ENCODE peak calls at places on chromosomes 3 and 15, in seven cellular contexts. One of them, this sample, is unnamed.

GRCh38 chr15:45648521-45649200 is 13.8 kb downstream of the SQOR start:
- DNase-seq in activated naive CD8-positive, alpha-beta T cell treated with anti-CD3 and anti-CD28 coated beads, Interleukin-2, amount 50 U/mL, for 24 hours: no peak
- DNase-seq in HT-29: peak
- DNase-seq in stimulated activated CD8-positive, alpha-beta memory T cell treated with anti-CD3 and anti-CD28 coated beads, Interleukin-2, amount 100 ng/mL, for 48 hours: no peak
- DNase-seq in PC-3: peak
- DNase-seq in progenitor cell of endocrine pancreas: no peak
- DNase-seq in naive thymus-derived CD8-positive, alpha-beta T cell: no peak
- DNase-seq in this sample: no peak

GRCh38 chr3:72633101-72633500 is 215.1 kb downstream of the SHQ1 start:
- DNase-seq in activated naive CD8-positive, alpha-beta T cell treated with anti-CD3 and anti-CD28 coated beads, Interleukin-2, amount 50 U/mL, for 24 hours: no peak
- DNase-seq in HT-29: no peak
- DNase-seq in stimulated activated CD8-positive, alpha-beta memory T cell treated with anti-CD3 and anti-CD28 coated beads, Interleukin-2, amount 100 ng/mL, for 48 hours: no peak
- DNase-seq in PC-3: peak
- DNase-seq in progenitor cell of endocrine pancreas: no peak
- DNase-seq in naive thymus-derived CD8-positive, alpha-beta T cell: no peak
- DNase-seq in this sample: no peak

GRCh38 chr15:54772663-54773062 is 424.1 kb downstream of the RSL24D1 start:
- DNase-seq in activated naive CD8-positive, alpha-beta T cell treated with anti-CD3 and anti-CD28 coated beads, Interleukin-2, amount 50 U/mL, for 24 hours: no peak
- DNase-seq in HT-29: no peak
- DNase-seq in stimulated activated CD8-positive, alpha-beta memory T cell treated with anti-CD3 and anti-CD28 coated beads, Interleukin-2, amount 100 ng/mL, for 48 hours: no peak
- DNase-seq in PC-3: no peak
- DNase-seq in progenitor cell of endocrine pancreas: no peak
- DNase-seq in naive thymus-derived CD8-positive, alpha-beta T cell: no peak
- DNase-seq in this sample: no peak

GRCh38 chr15:88256261-88257230 is at the start of gene NTRK3:
- DNase-seq in activated naive CD8-positive, alpha-beta T cell treated with anti-CD3 and anti-CD28 coated beads, Interleukin-2, amount 50 U/mL, for 24 hours: no peak
- DNase-seq in HT-29: no peak
- DNase-seq in stimulated activated CD8-positive, alpha-beta memory T cell treated with anti-CD3 and anti-CD28 coated beads, Interleukin-2, amount 100 ng/mL, for 48 hours: no peak
- DNase-seq in PC-3: no peak
- DNase-seq in progenitor cell of endocrine pancreas: no peak
- DNase-seq in naive thymus-derived CD8-positive, alpha-beta T cell: no peak
- DNase-seq in this sample: no peak

GRCh38 chr15:26325495-26325894 is 447.4 kb downstream of the GABRB3 start:
- DNase-seq in activated naive CD8-positive, alpha-beta T cell treated with anti-CD3 and anti-CD28 coated beads, Interleukin-2, amount 50 U/mL, for 24 hours: no peak
- DNase-seq in HT-29: no peak
- DNase-seq in stimulated activated CD8-positive, alpha-beta memory T cell treated with anti-CD3 and anti-CD28 coated beads, Interleukin-2, amount 100 ng/mL, for 48 hours: no peak
- DNase-seq in PC-3: no peak
- DNase-seq in progenitor cell of endocrine pancreas: no peak
- DNase-seq in naive thymus-derived CD8-positive, alpha-beta T cell: no peak
- DNase-seq in this sample: no peak

GRCh38 chr3:120143676-120144075 is 49.4 kb upstream of the GSK3B start:
- DNase-seq in activated naive CD8-positive, alpha-beta T cell treated with anti-CD3 and anti-CD28 coated beads, Interleukin-2, amount 50 U/mL, for 24 hours: no peak
- DNase-seq in HT-29: no peak
- DNase-seq in stimulated activated CD8-positive, alpha-beta memory T cell treated with anti-CD3 and anti-CD28 coated beads, Interleukin-2, amount 100 ng/mL, for 48 hours: no peak
- DNase-seq in PC-3: peak
- DNase-seq in progenitor cell of endocrine pancreas: no peak
- DNase-seq in naive thymus-derived CD8-positive, alpha-beta T cell: no peak
- DNase-seq in this sample: no peak

GRCh38 chr3:182568206-182568605 is 225.1 kb upstream of the ATP11B start:
- DNase-seq in activated naive CD8-positive, alpha-beta T cell treated with anti-CD3 and anti-CD28 coated beads, Interleukin-2, amount 50 U/mL, for 24 hours: no peak
- DNase-seq in HT-29: no peak
- DNase-seq in stimulated activated CD8-positive, alpha-beta memory T cell treated with anti-CD3 and anti-CD28 coated beads, Interleukin-2, amount 100 ng/mL, for 48 hours: no peak
- DNase-seq in PC-3: no peak
- DNase-seq in progenitor cell of endocrine pancreas: no peak
- DNase-seq in naive thymus-derived CD8-positive, alpha-beta T cell: no peak
- DNase-seq in this sample: no peak

GRCh38 chr3:72722930-72723726 is 125.1 kb downstream of the SHQ1 start:
- DNase-seq in activated naive CD8-positive, alpha-beta T cell treated with anti-CD3 and anti-CD28 coated beads, Interleukin-2, amount 50 U/mL, for 24 hours: peak
- DNase-seq in HT-29: no peak
- DNase-seq in stimulated activated CD8-positive, alpha-beta memory T cell treated with anti-CD3 and anti-CD28 coated beads, Interleukin-2, amount 100 ng/mL, for 48 hours: peak
- DNase-seq in PC-3: peak
- DNase-seq in progenitor cell of endocrine pancreas: no peak
- DNase-seq in naive thymus-derived CD8-positive, alpha-beta T cell: no peak
- DNase-seq in this sample: no peak

GRCh38 chr3:53137221-53137620 is 7.0 kb upstream of the RFT1 start:
- DNase-seq in activated naive CD8-positive, alpha-beta T cell treated with anti-CD3 and anti-CD28 coated beads, Interleukin-2, amount 50 U/mL, for 24 hours: no peak
- DNase-seq in HT-29: no peak
- DNase-seq in stimulated activated CD8-positive, alpha-beta memory T cell treated with anti-CD3 and anti-CD28 coated beads, Interleukin-2, amount 100 ng/mL, for 48 hours: no peak
- DNase-seq in PC-3: no peak
- DNase-seq in progenitor cell of endocrine pancreas: no peak
- DNase-seq in naive thymus-derived CD8-positive, alpha-beta T cell: no peak
- DNase-seq in this sample: no peak

GRCh38 chr3:113794526-113794925 is 44.1 kb upstream of the GRAMD1C start:
- DNase-seq in activated naive CD8-positive, alpha-beta T cell treated with anti-CD3 and anti-CD28 coated beads, Interleukin-2, amount 50 U/mL, for 24 hours: no peak
- DNase-seq in HT-29: no peak
- DNase-seq in stimulated activated CD8-positive, alpha-beta memory T cell treated with anti-CD3 and anti-CD28 coated beads, Interleukin-2, amount 100 ng/mL, for 48 hours: no peak
- DNase-seq in PC-3: no peak
- DNase-seq in progenitor cell of endocrine pancreas: no peak
- DNase-seq in naive thymus-derived CD8-positive, alpha-beta T cell: no peak
- DNase-seq in this sample: no peak

GRCh38 chr15:72936237-72936636 is 116.0 kb upstream of the NEO1 start:
- DNase-seq in activated naive CD8-positive, alpha-beta T cell treated with anti-CD3 and anti-CD28 coated beads, Interleukin-2, amount 50 U/mL, for 24 hours: no peak
- DNase-seq in HT-29: no peak
- DNase-seq in stimulated activated CD8-positive, alpha-beta memory T cell treated with anti-CD3 and anti-CD28 coated beads, Interleukin-2, amount 100 ng/mL, for 48 hours: no peak
- DNase-seq in PC-3: no peak
- DNase-seq in progenitor cell of endocrine pancreas: no peak
- DNase-seq in naive thymus-derived CD8-positive, alpha-beta T cell: no peak
- DNase-seq in this sample: no peak

GRCh38 chr3:66253790-66254620 is 33.2 kb downstream of the SLC25A26 start:
- DNase-seq in activated naive CD8-positive, alpha-beta T cell treated with anti-CD3 and anti-CD28 coated beads, Interleukin-2, amount 50 U/mL, for 24 hours: no peak
- DNase-seq in HT-29: peak
- DNase-seq in stimulated activated CD8-positive, alpha-beta memory T cell treated with anti-CD3 and anti-CD28 coated beads, Interleukin-2, amount 100 ng/mL, for 48 hours: no peak
- DNase-seq in PC-3: peak
- DNase-seq in progenitor cell of endocrine pancreas: no peak
- DNase-seq in naive thymus-derived CD8-positive, alpha-beta T cell: no peak
- DNase-seq in this sample: no peak

GRCh38 chr3:187403768-187404270 is 35.6 kb downstream of the RTP4 start:
- DNase-seq in activated naive CD8-positive, alpha-beta T cell treated with anti-CD3 and anti-CD28 coated beads, Interleukin-2, amount 50 U/mL, for 24 hours: no peak
- DNase-seq in HT-29: peak
- DNase-seq in stimulated activated CD8-positive, alpha-beta memory T cell treated with anti-CD3 and anti-CD28 coated beads, Interleukin-2, amount 100 ng/mL, for 48 hours: no peak
- DNase-seq in PC-3: peak
- DNase-seq in progenitor cell of endocrine pancreas: no peak
- DNase-seq in naive thymus-derived CD8-positive, alpha-beta T cell: no peak
- DNase-seq in this sample: no peak

GRCh38 chr15:82986442-82986780 is 401 bp downstream of the RAMAC start:
- DNase-seq in activated naive CD8-positive, alpha-beta T cell treated with anti-CD3 and anti-CD28 coated beads, Interleukin-2, amount 50 U/mL, for 24 hours: no peak
- DNase-seq in HT-29: peak
- DNase-seq in stimulated activated CD8-positive, alpha-beta memory T cell treated with anti-CD3 and anti-CD28 coated beads, Interleukin-2, amount 100 ng/mL, for 48 hours: no peak
- DNase-seq in PC-3: peak
- DNase-seq in progenitor cell of endocrine pancreas: no peak
- DNase-seq in naive thymus-derived CD8-positive, alpha-beta T cell: peak
- DNase-seq in this sample: no peak

GRCh38 chr3:123584284-123584987 is 417 bp downstream of the HACD2 start:
- DNase-seq in activated naive CD8-positive, alpha-beta T cell treated with anti-CD3 and anti-CD28 coated beads, Interleukin-2, amount 50 U/mL, for 24 hours: peak
- DNase-seq in HT-29: no peak
- DNase-seq in stimulated activated CD8-positive, alpha-beta memory T cell treated with anti-CD3 and anti-CD28 coated beads, Interleukin-2, amount 100 ng/mL, for 48 hours: no peak
- DNase-seq in PC-3: peak
- DNase-seq in progenitor cell of endocrine pancreas: peak
- DNase-seq in naive thymus-derived CD8-positive, alpha-beta T cell: no peak
- DNase-seq in this sample: no peak

GRCh38 chr15:39191871-39192281 is 389.0 kb upstream of the THBS1 start:
- DNase-seq in activated naive CD8-positive, alpha-beta T cell treated with anti-CD3 and anti-CD28 coated beads, Interleukin-2, amount 50 U/mL, for 24 hours: no peak
- DNase-seq in HT-29: no peak
- DNase-seq in stimulated activated CD8-positive, alpha-beta memory T cell treated with anti-CD3 and anti-CD28 coated beads, Interleukin-2, amount 100 ng/mL, for 48 hours: no peak
- DNase-seq in PC-3: peak
- DNase-seq in progenitor cell of endocrine pancreas: no peak
- DNase-seq in naive thymus-derived CD8-positive, alpha-beta T cell: no peak
- DNase-seq in this sample: no peak

GRCh38 chr3:110598847-110599490 is 472.6 kb upstream of the NECTIN3 start:
- DNase-seq in activated naive CD8-positive, alpha-beta T cell treated with anti-CD3 and anti-CD28 coated beads, Interleukin-2, amount 50 U/mL, for 24 hours: no peak
- DNase-seq in HT-29: no peak
- DNase-seq in stimulated activated CD8-positive, alpha-beta memory T cell treated with anti-CD3 and anti-CD28 coated beads, Interleukin-2, amount 100 ng/mL, for 48 hours: no peak
- DNase-seq in PC-3: peak
- DNase-seq in progenitor cell of endocrine pancreas: no peak
- DNase-seq in naive thymus-derived CD8-positive, alpha-beta T cell: no peak
- DNase-seq in this sample: no peak

GRCh38 chr3:138463724-138464489 is 29.5 kb downstream of the ESYT3 start:
- DNase-seq in activated naive CD8-positive, alpha-beta T cell treated with anti-CD3 and anti-CD28 coated beads, Interleukin-2, amount 50 U/mL, for 24 hours: no peak
- DNase-seq in HT-29: no peak
- DNase-seq in stimulated activated CD8-positive, alpha-beta memory T cell treated with anti-CD3 and anti-CD28 coated beads, Interleukin-2, amount 100 ng/mL, for 48 hours: no peak
- DNase-seq in PC-3: no peak
- DNase-seq in progenitor cell of endocrine pancreas: no peak
- DNase-seq in naive thymus-derived CD8-positive, alpha-beta T cell: no peak
- DNase-seq in this sample: no peak

GRCh38 chr15:89780601-89781000 is 4.5 kb downstream of the MESP2 start:
- DNase-seq in activated naive CD8-positive, alpha-beta T cell treated with anti-CD3 and anti-CD28 coated beads, Interleukin-2, amount 50 U/mL, for 24 hours: no peak
- DNase-seq in HT-29: no peak
- DNase-seq in stimulated activated CD8-positive, alpha-beta memory T cell treated with anti-CD3 and anti-CD28 coated beads, Interleukin-2, amount 100 ng/mL, for 48 hours: no peak
- DNase-seq in PC-3: no peak
- DNase-seq in progenitor cell of endocrine pancreas: no peak
- DNase-seq in naive thymus-derived CD8-positive, alpha-beta T cell: no peak
- DNase-seq in this sample: no peak

GRCh38 chr3:37974121-37974927 is 16.3 kb upstream of the VILL start:
- DNase-seq in activated naive CD8-positive, alpha-beta T cell treated with anti-CD3 and anti-CD28 coated beads, Interleukin-2, amount 50 U/mL, for 24 hours: peak
- DNase-seq in HT-29: peak
- DNase-seq in stimulated activated CD8-positive, alpha-beta memory T cell treated with anti-CD3 and anti-CD28 coated beads, Interleukin-2, amount 100 ng/mL, for 48 hours: peak
- DNase-seq in PC-3: peak
- DNase-seq in progenitor cell of endocrine pancreas: peak
- DNase-seq in naive thymus-derived CD8-positive, alpha-beta T cell: peak
- DNase-seq in this sample: peak

GRCh38 chr15:78209646-78210348 is 24.6 kb downstream of the ACSBG1 start:
- DNase-seq in activated naive CD8-positive, alpha-beta T cell treated with anti-CD3 and anti-CD28 coated beads, Interleukin-2, amount 50 U/mL, for 24 hours: no peak
- DNase-seq in HT-29: peak
- DNase-seq in stimulated activated CD8-positive, alpha-beta memory T cell treated with anti-CD3 and anti-CD28 coated beads, Interleukin-2, amount 100 ng/mL, for 48 hours: no peak
- DNase-seq in PC-3: peak
- DNase-seq in progenitor cell of endocrine pancreas: peak
- DNase-seq in naive thymus-derived CD8-positive, alpha-beta T cell: no peak
- DNase-seq in this sample: no peak

GRCh38 chr3:69420781-69421520 is 35.1 kb upstream of the FRMD4B start:
- DNase-seq in activated naive CD8-positive, alpha-beta T cell treated with anti-CD3 and anti-CD28 coated beads, Interleukin-2, amount 50 U/mL, for 24 hours: no peak
- DNase-seq in HT-29: no peak
- DNase-seq in stimulated activated CD8-positive, alpha-beta memory T cell treated with anti-CD3 and anti-CD28 coated beads, Interleukin-2, amount 100 ng/mL, for 48 hours: no peak
- DNase-seq in PC-3: no peak
- DNase-seq in progenitor cell of endocrine pancreas: no peak
- DNase-seq in naive thymus-derived CD8-positive, alpha-beta T cell: no peak
- DNase-seq in this sample: no peak

GRCh38 chr15:101056366-101057334 is 137.5 kb downstream of the LRRK1 start:
- DNase-seq in activated naive CD8-positive, alpha-beta T cell treated with anti-CD3 and anti-CD28 coated beads, Interleukin-2, amount 50 U/mL, for 24 hours: no peak
- DNase-seq in HT-29: no peak
- DNase-seq in stimulated activated CD8-positive, alpha-beta memory T cell treated with anti-CD3 and anti-CD28 coated beads, Interleukin-2, amount 100 ng/mL, for 48 hours: no peak
- DNase-seq in PC-3: no peak
- DNase-seq in progenitor cell of endocrine pancreas: no peak
- DNase-seq in naive thymus-derived CD8-positive, alpha-beta T cell: no peak
- DNase-seq in this sample: no peak

GRCh38 chr3:57228734-57229505 is 1.4 kb downstream of the APPL1 start:
- DNase-seq in activated naive CD8-positive, alpha-beta T cell treated with anti-CD3 and anti-CD28 coated beads, Interleukin-2, amount 50 U/mL, for 24 hours: no peak
- DNase-seq in HT-29: peak
- DNase-seq in stimulated activated CD8-positive, alpha-beta memory T cell treated with anti-CD3 and anti-CD28 coated beads, Interleukin-2, amount 100 ng/mL, for 48 hours: no peak
- DNase-seq in PC-3: peak
- DNase-seq in progenitor cell of endocrine pancreas: no peak
- DNase-seq in naive thymus-derived CD8-positive, alpha-beta T cell: no peak
- DNase-seq in this sample: no peak

GRCh38 chr3:102161362-102162006 is 273.3 kb upstream of the ZPLD1 start:
- DNase-seq in activated naive CD8-positive, alpha-beta T cell treated with anti-CD3 and anti-CD28 coated beads, Interleukin-2, amount 50 U/mL, for 24 hours: no peak
- DNase-seq in HT-29: no peak
- DNase-seq in stimulated activated CD8-positive, alpha-beta memory T cell treated with anti-CD3 and anti-CD28 coated beads, Interleukin-2, amount 100 ng/mL, for 48 hours: no peak
- DNase-seq in PC-3: no peak
- DNase-seq in progenitor cell of endocrine pancreas: no peak
- DNase-seq in naive thymus-derived CD8-positive, alpha-beta T cell: no peak
- DNase-seq in this sample: no peak

GRCh38 chr15:61598655-61599054 is 369.6 kb upstream of the RORA start:
- DNase-seq in activated naive CD8-positive, alpha-beta T cell treated with anti-CD3 and anti-CD28 coated beads, Interleukin-2, amount 50 U/mL, for 24 hours: no peak
- DNase-seq in HT-29: no peak
- DNase-seq in stimulated activated CD8-positive, alpha-beta memory T cell treated with anti-CD3 and anti-CD28 coated beads, Interleukin-2, amount 100 ng/mL, for 48 hours: no peak
- DNase-seq in PC-3: no peak
- DNase-seq in progenitor cell of endocrine pancreas: no peak
- DNase-seq in naive thymus-derived CD8-positive, alpha-beta T cell: no peak
- DNase-seq in this sample: no peak

GRCh38 chr15:60077581-60078359 is 73.7 kb downstream of the FOXB1 start:
- DNase-seq in activated naive CD8-positive, alpha-beta T cell treated with anti-CD3 and anti-CD28 coated beads, Interleukin-2, amount 50 U/mL, for 24 hours: peak
- DNase-seq in HT-29: no peak
- DNase-seq in stimulated activated CD8-positive, alpha-beta memory T cell treated with anti-CD3 and anti-CD28 coated beads, Interleukin-2, amount 100 ng/mL, for 48 hours: peak
- DNase-seq in PC-3: no peak
- DNase-seq in progenitor cell of endocrine pancreas: no peak
- DNase-seq in naive thymus-derived CD8-positive, alpha-beta T cell: no peak
- DNase-seq in this sample: peak

GRCh38 chr3:191985691-191986090 is 524.7 kb downstream of the PYDC2 start:
- DNase-seq in activated naive CD8-positive, alpha-beta T cell treated with anti-CD3 and anti-CD28 coated beads, Interleukin-2, amount 50 U/mL, for 24 hours: no peak
- DNase-seq in HT-29: no peak
- DNase-seq in stimulated activated CD8-positive, alpha-beta memory T cell treated with anti-CD3 and anti-CD28 coated beads, Interleukin-2, amount 100 ng/mL, for 48 hours: no peak
- DNase-seq in PC-3: peak
- DNase-seq in progenitor cell of endocrine pancreas: no peak
- DNase-seq in naive thymus-derived CD8-positive, alpha-beta T cell: no peak
- DNase-seq in this sample: no peak

GRCh38 chr3:101900316-101900715 is 51.0 kb downstream of the NFKBIZ start:
- DNase-seq in activated naive CD8-positive, alpha-beta T cell treated with anti-CD3 and anti-CD28 coated beads, Interleukin-2, amount 50 U/mL, for 24 hours: no peak
- DNase-seq in HT-29: no peak
- DNase-seq in stimulated activated CD8-positive, alpha-beta memory T cell treated with anti-CD3 and anti-CD28 coated beads, Interleukin-2, amount 100 ng/mL, for 48 hours: no peak
- DNase-seq in PC-3: no peak
- DNase-seq in progenitor cell of endocrine pancreas: no peak
- DNase-seq in naive thymus-derived CD8-positive, alpha-beta T cell: no peak
- DNase-seq in this sample: no peak

GRCh38 chr15:51030649-51031316 is 63.9 kb downstream of the TNFAIP8L3 start:
- DNase-seq in activated naive CD8-positive, alpha-beta T cell treated with anti-CD3 and anti-CD28 coated beads, Interleukin-2, amount 50 U/mL, for 24 hours: no peak
- DNase-seq in HT-29: peak
- DNase-seq in stimulated activated CD8-positive, alpha-beta memory T cell treated with anti-CD3 and anti-CD28 coated beads, Interleukin-2, amount 100 ng/mL, for 48 hours: no peak
- DNase-seq in PC-3: peak
- DNase-seq in progenitor cell of endocrine pancreas: no peak
- DNase-seq in naive thymus-derived CD8-positive, alpha-beta T cell: no peak
- DNase-seq in this sample: no peak

GRCh38 chr15:63243101-63243500 is 34.3 kb upstream of the APH1B start:
- DNase-seq in activated naive CD8-positive, alpha-beta T cell treated with anti-CD3 and anti-CD28 coated beads, Interleukin-2, amount 50 U/mL, for 24 hours: no peak
- DNase-seq in HT-29: no peak
- DNase-seq in stimulated activated CD8-positive, alpha-beta memory T cell treated with anti-CD3 and anti-CD28 coated beads, Interleukin-2, amount 100 ng/mL, for 48 hours: no peak
- DNase-seq in PC-3: no peak
- DNase-seq in progenitor cell of endocrine pancreas: no peak
- DNase-seq in naive thymus-derived CD8-positive, alpha-beta T cell: no peak
- DNase-seq in this sample: no peak

GRCh38 chr3:187811580-187812250 is 66.4 kb upstream of the BCL6 start:
- DNase-seq in activated naive CD8-positive, alpha-beta T cell treated with anti-CD3 and anti-CD28 coated beads, Interleukin-2, amount 50 U/mL, for 24 hours: no peak
- DNase-seq in HT-29: no peak
- DNase-seq in stimulated activated CD8-positive, alpha-beta memory T cell treated with anti-CD3 and anti-CD28 coated beads, Interleukin-2, amount 100 ng/mL, for 48 hours: no peak
- DNase-seq in PC-3: peak
- DNase-seq in progenitor cell of endocrine pancreas: no peak
- DNase-seq in naive thymus-derived CD8-positive, alpha-beta T cell: no peak
- DNase-seq in this sample: no peak

GRCh38 chr3:132332082-132332964 is 15.1 kb downstream of the ACP3 start:
- DNase-seq in activated naive CD8-positive, alpha-beta T cell treated with anti-CD3 and anti-CD28 coated beads, Interleukin-2, amount 50 U/mL, for 24 hours: no peak
- DNase-seq in HT-29: no peak
- DNase-seq in stimulated activated CD8-positive, alpha-beta memory T cell treated with anti-CD3 and anti-CD28 coated beads, Interleukin-2, amount 100 ng/mL, for 48 hours: no peak
- DNase-seq in PC-3: no peak
- DNase-seq in progenitor cell of endocrine pancreas: no peak
- DNase-seq in naive thymus-derived CD8-positive, alpha-beta T cell: no peak
- DNase-seq in this sample: no peak

GRCh38 chr15:93900476-93901400 is 330.6 kb upstream of the MCTP2 start:
- DNase-seq in activated naive CD8-positive, alpha-beta T cell treated with anti-CD3 and anti-CD28 coated beads, Interleukin-2, amount 50 U/mL, for 24 hours: no peak
- DNase-seq in HT-29: no peak
- DNase-seq in stimulated activated CD8-positive, alpha-beta memory T cell treated with anti-CD3 and anti-CD28 coated beads, Interleukin-2, amount 100 ng/mL, for 48 hours: no peak
- DNase-seq in PC-3: no peak
- DNase-seq in progenitor cell of endocrine pancreas: no peak
- DNase-seq in naive thymus-derived CD8-positive, alpha-beta T cell: no peak
- DNase-seq in this sample: no peak

GRCh38 chr3:106814231-106814630 is 563.0 kb upstream of the CCDC54 start:
- DNase-seq in activated naive CD8-positive, alpha-beta T cell treated with anti-CD3 and anti-CD28 coated beads, Interleukin-2, amount 50 U/mL, for 24 hours: no peak
- DNase-seq in HT-29: no peak
- DNase-seq in stimulated activated CD8-positive, alpha-beta memory T cell treated with anti-CD3 and anti-CD28 coated beads, Interleukin-2, amount 100 ng/mL, for 48 hours: no peak
- DNase-seq in PC-3: no peak
- DNase-seq in progenitor cell of endocrine pancreas: no peak
- DNase-seq in naive thymus-derived CD8-positive, alpha-beta T cell: no peak
- DNase-seq in this sample: no peak

GRCh38 chr15:45583731-45584639 is 3.2 kb upstream of the BLOC1S6 start:
- DNase-seq in activated naive CD8-positive, alpha-beta T cell treated with anti-CD3 and anti-CD28 coated beads, Interleukin-2, amount 50 U/mL, for 24 hours: peak
- DNase-seq in HT-29: no peak
- DNase-seq in stimulated activated CD8-positive, alpha-beta memory T cell treated with anti-CD3 and anti-CD28 coated beads, Interleukin-2, amount 100 ng/mL, for 48 hours: peak
- DNase-seq in PC-3: no peak
- DNase-seq in progenitor cell of endocrine pancreas: no peak
- DNase-seq in naive thymus-derived CD8-positive, alpha-beta T cell: no peak
- DNase-seq in this sample: no peak

GRCh38 chr15:61834076-61834697 is 226.1 kb downstream of the VPS13C start:
- DNase-seq in activated naive CD8-positive, alpha-beta T cell treated with anti-CD3 and anti-CD28 coated beads, Interleukin-2, amount 50 U/mL, for 24 hours: peak
- DNase-seq in HT-29: peak
- DNase-seq in stimulated activated CD8-positive, alpha-beta memory T cell treated with anti-CD3 and anti-CD28 coated beads, Interleukin-2, amount 100 ng/mL, for 48 hours: peak
- DNase-seq in PC-3: peak
- DNase-seq in progenitor cell of endocrine pancreas: peak
- DNase-seq in naive thymus-derived CD8-positive, alpha-beta T cell: peak
- DNase-seq in this sample: peak